ENCODE peak calls at places on chromosomes 7 and 10, in six cellular contexts. One of them, this sample, is unnamed.

GRCh38 chr10:35822316-35822715 is 180.2 kb upstream of the FZD8 start:
- DNase-seq in suprapubic skin: peak
- DNase-seq in epithelial cell of esophagus: peak
- DNase-seq in mucosa of descending colon: peak
- DNase-seq in WTC11: peak
- DNase-seq in CD8-positive, alpha-beta T cell: no peak
- DNase-seq in this sample: peak

GRCh38 chr7:136114966-136115762 is 138.0 kb upstream of the MTPN start:
- DNase-seq in WTC11: peak
- DNase-seq in suprapubic skin: no peak
- DNase-seq in CD8-positive, alpha-beta T cell: no peak
- DNase-seq in mucosa of descending colon: peak
- DNase-seq in epithelial cell of esophagus: peak
- DNase-seq in this sample: peak

GRCh38 chr10:19826712-19827111 is 10.5 kb downstream of the PLXDC2 start:
- DNase-seq in suprapubic skin: no peak
- DNase-seq in CD8-positive, alpha-beta T cell: no peak
- DNase-seq in mucosa of descending colon: no peak
- DNase-seq in epithelial cell of esophagus: peak
- DNase-seq in WTC11: no peak
- DNase-seq in this sample: peak

GRCh38 chr7:75892634-75893272 is 13.9 kb downstream of the RHBDD2 start:
- DNase-seq in epithelial cell of esophagus: peak
- DNase-seq in mucosa of descending colon: peak
- DNase-seq in suprapubic skin: peak
- DNase-seq in WTC11: no peak
- DNase-seq in CD8-positive, alpha-beta T cell: no peak
- DNase-seq in this sample: peak

GRCh38 chr10:108275895-108276685 is 1111.6 kb upstream of the SORCS1 start:
- DNase-seq in WTC11: no peak
- DNase-seq in epithelial cell of esophagus: no peak
- DNase-seq in suprapubic skin: no peak
- DNase-seq in mucosa of descending colon: no peak
- DNase-seq in CD8-positive, alpha-beta T cell: no peak
- DNase-seq in this sample: no peak

GRCh38 chr10:126380352-126381076 is 7.8 kb downstream of the ADAM12 start:
- DNase-seq in epithelial cell of esophagus: no peak
- DNase-seq in CD8-positive, alpha-beta T cell: no peak
- DNase-seq in suprapubic skin: no peak
- DNase-seq in mucosa of descending colon: no peak
- DNase-seq in WTC11: no peak
- DNase-seq in this sample: no peak

GRCh38 chr10:98425511-98426352 is 10.8 kb upstream of the PYROXD2 start:
- DNase-seq in CD8-positive, alpha-beta T cell: peak
- DNase-seq in epithelial cell of esophagus: peak
- DNase-seq in suprapubic skin: no peak
- DNase-seq in WTC11: peak
- DNase-seq in mucosa of descending colon: peak
- DNase-seq in this sample: peak

GRCh38 chr7:4729266-4729665 is 46.2 kb upstream of the AP5Z1 start:
- DNase-seq in epithelial cell of esophagus: no peak
- DNase-seq in WTC11: no peak
- DNase-seq in mucosa of descending colon: no peak
- DNase-seq in suprapubic skin: no peak
- DNase-seq in CD8-positive, alpha-beta T cell: no peak
- DNase-seq in this sample: no peak

DNA sequence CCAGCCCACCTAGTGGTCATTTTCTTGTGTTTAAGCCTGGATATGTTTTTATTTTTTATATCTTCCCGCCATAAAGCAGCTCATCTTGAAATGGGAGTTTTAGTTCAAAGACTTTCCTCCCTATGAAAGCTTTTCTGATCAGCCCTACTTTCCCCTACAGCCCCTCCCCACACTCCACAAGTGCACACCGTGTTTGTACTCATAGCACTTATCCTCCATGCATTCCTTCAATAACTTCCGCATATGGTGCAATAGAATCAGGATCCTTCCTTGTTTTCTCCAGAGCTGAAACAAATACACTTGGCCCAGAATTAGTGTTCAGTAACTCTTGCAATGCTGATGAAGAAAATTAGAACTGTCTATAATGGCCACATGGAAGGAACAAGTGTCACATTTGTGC is 235.9 kb downstream of the KCNMA1 start:
- DNase-seq in suprapubic skin: no peak
- DNase-seq in epithelial cell of esophagus: peak
- DNase-seq in CD8-positive, alpha-beta T cell: no peak
- DNase-seq in WTC11: no peak
- DNase-seq in mucosa of descending colon: no peak
- DNase-seq in this sample: no peak
- TF ChIP-seq CTCF in suprapubic skin: no peak
- TF ChIP-seq CTCF in epithelial cell of esophagus: no peak
- TF ChIP-seq CTCF in CD8-positive, alpha-beta T cell: no peak
- TF ChIP-seq CTCF in WTC11: no peak
- TF ChIP-seq CTCF in mucosa of descending colon: no peak
- TF ChIP-seq CTCF in this sample: no peak

GRCh38 chr10:51214897-51215227 is 140.6 kb downstream of the PRKG1 start:
- DNase-seq in epithelial cell of esophagus: no peak
- DNase-seq in mucosa of descending colon: no peak
- DNase-seq in CD8-positive, alpha-beta T cell: no peak
- DNase-seq in suprapubic skin: no peak
- DNase-seq in WTC11: no peak
- DNase-seq in this sample: no peak

GRCh38 chr10:51215956-51216834 is 141.9 kb downstream of the PRKG1 start:
- DNase-seq in epithelial cell of esophagus: no peak
- DNase-seq in mucosa of descending colon: no peak
- DNase-seq in suprapubic skin: no peak
- DNase-seq in WTC11: no peak
- DNase-seq in CD8-positive, alpha-beta T cell: no peak
- DNase-seq in this sample: no peak

DNA sequence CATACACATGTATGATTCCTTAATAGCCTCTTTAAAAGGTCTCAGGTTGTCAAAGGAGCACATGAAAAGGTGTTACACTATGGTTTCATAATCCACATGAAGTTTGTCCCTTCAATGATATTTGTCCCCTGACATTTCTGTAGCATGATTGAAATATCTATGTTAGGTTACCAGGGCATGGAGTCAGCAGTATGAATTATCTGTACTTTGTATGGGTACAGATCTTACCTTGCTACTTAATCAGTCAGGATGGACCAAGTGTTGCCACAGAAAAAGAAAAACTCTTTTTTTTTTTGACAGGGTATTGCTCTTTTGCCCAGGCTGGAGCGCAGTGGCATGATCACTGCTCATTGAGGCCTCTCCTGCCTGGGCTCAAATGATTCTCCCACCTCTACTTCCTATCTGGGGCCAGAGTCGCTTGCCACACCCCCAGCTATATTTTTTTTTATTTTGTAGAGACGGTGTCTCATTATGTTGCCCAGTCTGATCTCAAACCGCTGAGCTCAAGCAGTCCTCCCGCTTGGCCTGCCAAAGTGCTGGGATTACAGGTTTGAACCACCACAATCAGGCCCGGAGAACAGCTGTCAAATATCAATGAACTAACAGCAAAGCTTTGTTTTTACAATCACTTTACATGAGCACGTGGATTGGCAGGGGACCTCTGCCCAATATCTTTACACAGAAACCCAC is 140.1 kb downstream of the PRKG1 start:
- DNase-seq in mucosa of descending colon: no peak
- DNase-seq in epithelial cell of esophagus: no peak
- DNase-seq in WTC11: no peak
- DNase-seq in CD8-positive, alpha-beta T cell: no peak
- DNase-seq in suprapubic skin: no peak
- DNase-seq in this sample: no peak
- TF ChIP-seq CTCF in mucosa of descending colon: no peak
- TF ChIP-seq CTCF in epithelial cell of esophagus: no peak
- TF ChIP-seq CTCF in WTC11: no peak
- TF ChIP-seq CTCF in CD8-positive, alpha-beta T cell: no peak
- TF ChIP-seq CTCF in suprapubic skin: no peak
- TF ChIP-seq CTCF in this sample: no peak

DNA sequence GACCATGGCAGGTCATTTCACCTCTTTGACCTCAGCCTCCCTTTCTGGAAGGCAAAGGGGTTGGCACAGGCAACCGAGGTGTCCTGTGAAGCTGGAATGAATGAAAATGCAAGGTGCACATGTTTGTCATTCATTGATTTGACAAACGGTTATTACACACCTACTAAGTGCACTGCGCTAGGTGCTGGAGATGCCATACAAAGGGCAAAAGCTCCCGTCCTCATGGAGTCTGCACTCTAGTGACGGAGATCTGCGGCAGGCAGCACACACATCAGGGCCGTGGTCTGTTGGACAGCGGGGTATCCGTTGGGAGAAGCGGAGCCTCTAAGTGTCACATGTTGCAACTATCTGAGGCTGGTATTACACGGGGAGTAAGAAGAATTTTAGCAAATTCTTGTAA is 44.2 kb downstream of the PRF1 start:
- DNase-seq in WTC11: peak
- DNase-seq in epithelial cell of esophagus: no peak
- DNase-seq in suprapubic skin: no peak
- DNase-seq in CD8-positive, alpha-beta T cell: no peak
- DNase-seq in mucosa of descending colon: no peak
- DNase-seq in this sample: no peak
- TF ChIP-seq CTCF in WTC11: no peak
- TF ChIP-seq CTCF in epithelial cell of esophagus: no peak
- TF ChIP-seq CTCF in suprapubic skin: no peak
- TF ChIP-seq CTCF in CD8-positive, alpha-beta T cell: no peak
- TF ChIP-seq CTCF in mucosa of descending colon: no peak
- TF ChIP-seq CTCF in this sample: no peak

GRCh38 chr10:99913831-99914235 is 95.9 kb downstream of the DNMBP start:
- DNase-seq in suprapubic skin: no peak
- DNase-seq in CD8-positive, alpha-beta T cell: no peak
- DNase-seq in epithelial cell of esophagus: peak
- DNase-seq in mucosa of descending colon: peak
- DNase-seq in WTC11: peak
- DNase-seq in this sample: no peak
- TF ChIP-seq CTCF in suprapubic skin: no peak
- TF ChIP-seq CTCF in CD8-positive, alpha-beta T cell: no peak
- TF ChIP-seq CTCF in epithelial cell of esophagus: peak
- TF ChIP-seq CTCF in mucosa of descending colon: no peak
- TF ChIP-seq CTCF in WTC11: no peak
- TF ChIP-seq CTCF in this sample: no peak

This sample was measured in MCF 10A.